ENCODE peak calls at places on chromosome 9, in ten cellular contexts. A, E, G, O, D, V, B, W, Z and P are unnamed samples.

GRCh38 chr9:97412628-97413382 is 909 bp downstream of the TDRD7 start:
- DNase-seq in E (peak; percentile 28), D (no peak), G (no peak), A (no peak), W (peak; percentile 32), B (peak; percentile 31), V (no peak), Z (no peak), O (no peak), P (no peak)

GRCh38 chr9:135344915-135345500 is 134.6 kb upstream of the PPP1R26 start:
- DNase-seq in A (no peak), E (no peak), V (no peak), Z (peak; percentile 45), W (no peak), G (no peak), O (no peak), D (no peak), B (no peak), P (no peak)

GRCh38 chr9:114805670-114806551 is at the start of gene TNFSF15:
- DNase-seq in G (no peak), D (peak; percentile 68), V (no peak), A (peak; percentile 22), O (no peak), E (peak; percentile 65), B (no peak), W (no peak), Z (no peak), P (no peak)

GRCh38 chr9:101417389-101417788 is 18.2 kb downstream of the ALDOB start:
- DNase-seq in G (no peak), W (no peak), E (no peak), D (no peak), B (no peak), V (no peak), A (no peak), Z (no peak), O (no peak), P (no peak)

GRCh38 chr9:95502248-95502647 is 14.5 kb downstream of the PTCH1 start:
- DNase-seq in A (no peak), D (no peak), V (no peak), B (no peak), O (no peak), W (no peak), E (no peak), G (no peak), Z (no peak), P (no peak)

GRCh38 chr9:122228191-122228905 is 409 bp downstream of the LHX6 start:
- DNase-seq in V (no peak), E (no peak), G (no peak), B (peak; percentile 51), W (no peak), A (no peak), D (no peak), Z (no peak), O (no peak), P (peak; percentile 46)

GRCh38 chr9:133579601-133580415 is 29.4 kb downstream of the FAM163B start:
- DNase-seq in B (no peak), Z (no peak), G (no peak), O (no peak), D (no peak), W (no peak), E (no peak), V (no peak), A (no peak), P (no peak)

GRCh38 chr9:123353984-123354591 is 1.9 kb upstream of the CRB2 start:
- DNase-seq in G (peak; percentile 43), O (peak; percentile 21), D (peak; percentile 84), B (peak; percentile 84), E (peak; percentile 77), W (peak; percentile 76), A (peak; percentile 38), Z (peak; percentile 94), V (no peak), P (peak; percentile 88)

GRCh38 chr9:113737414-113738271 is 138.5 kb upstream of the ZNF618 start:
- DNase-seq in O (no peak), E (peak; percentile 50), D (no peak), B (peak; percentile 63), V (no peak), A (no peak), Z (peak; percentile 67), G (peak; percentile 38), W (peak; percentile 17), P (peak; percentile 74)

GRCh38 chr9:85702881-85703280 is 38.9 kb downstream of the AGTPBP1 start:
- DNase-seq in O (no peak), V (no peak), A (no peak), G (no peak), Z (no peak), B (no peak), E (no peak), W (no peak), D (no peak), P (no peak)

GRCh38 chr9:35538361-35539234 is 48.7 kb downstream of the RUSC2 start:
- DNase-seq in E (no peak), D (peak; percentile 78), O (peak; percentile 69), A (no peak), B (no peak), Z (peak; percentile 57), V (no peak), W (peak; percentile 82), G (peak; percentile 78), P (peak; percentile 65)

GRCh38 chr9:8349369-8349768 is 549.8 kb upstream of the DMAC1 start:
- DNase-seq in V (no peak), W (no peak), D (no peak), E (no peak), Z (no peak), B (no peak), O (no peak), G (no peak), A (no peak), P (no peak)

GRCh38 chr9:21931428-21931827 is 62.8 kb downstream of the CDKN2A start:
- DNase-seq in A (no peak), V (no peak), O (no peak), W (no peak), D (no peak), Z (no peak), B (no peak), E (no peak), G (no peak), P (no peak)

GRCh38 chr9:76298497-76299144 is 95.6 kb downstream of the RFK start:
- DNase-seq in D (no peak), G (no peak), V (no peak), A (no peak), W (no peak), O (no peak), Z (no peak), B (no peak), E (no peak), P (no peak)

GRCh38 chr9:127012250-127012649 is 97.7 kb downstream of the RALGPS1 start:
- DNase-seq in G (no peak), D (no peak), O (no peak), W (no peak), E (no peak), V (no peak), B (no peak), Z (no peak), A (no peak), P (no peak)

GRCh38 chr9:107123389-107123788 is 159.7 kb upstream of the RAD23B start:
- DNase-seq in A (no peak), G (no peak), D (no peak), V (no peak), B (no peak), W (no peak), Z (no peak), O (no peak), E (no peak), P (no peak)